ENCODE peak calls at places on chromosomes 1 and 21, in four cellular contexts. S is activated T-cell treated with anti-CD3 and anti-CD28 coated beads, Interleukin-2, amount 50 U/mL, for 72 hours; Q is NCI-H1105 treated with DMSO at 0.1 percent for 48 hours; V is GM18507. P is an unnamed sample.

GRCh38 chr1:168786476-168787330 is 57.7 kb upstream of the DPT start:
- DNase-seq in Q (peak), V (no peak), S (no peak), P (no peak)

GRCh38 chr21:44024895-44025353 is 12.8 kb downstream of the TRAPPC10 start:
- DNase-seq in S (no peak), V (no peak), Q (no peak), P (no peak)

GRCh38 chr1:2046225-2046917 is 3.8 kb upstream of the PRKCZ start:
- DNase-seq in Q (peak), S (peak), V (no peak), P (no peak)

GRCh38 chr1:41152622-41153044 is 89.5 kb downstream of the SCMH1 start:
- DNase-seq in S (no peak), Q (no peak), V (no peak), P (no peak)

GRCh38 chr1:10975567-10976326 is 36.7 kb upstream of the TARDBP start:
- DNase-seq in V (no peak), Q (no peak), S (no peak), P (no peak)

GRCh38 chr1:54028306-54029251 is 10.6 kb upstream of the LDLRAD1 start:
- DNase-seq in S (no peak), V (no peak), Q (no peak), P (no peak)

GRCh38 chr1:144551107-144551542 is 41.6 kb upstream of the PPIAL4F start:
- DNase-seq in S (peak), V (no peak), Q (peak), P (no peak)

GRCh38 chr1:91980663-91981062 is 31.5 kb downstream of the BRDT start:
- DNase-seq in S (no peak), V (no peak), Q (no peak), P (no peak)

GRCh38 chr1:183896466-183897026 is 91.6 kb downstream of the RGL1 start:
- DNase-seq in V (no peak), S (no peak), Q (no peak), P (no peak)

GRCh38 chr1:86068126-86068805 is 88.3 kb downstream of the COL24A1 start:
- DNase-seq in V (no peak), Q (no peak), S (no peak), P (no peak)